ENCODE peak calls at places on chromosome 7, in four cellular contexts. M, W, Y and F are unnamed samples.

GRCh38 chr7:27762062-27762461 is 22.1 kb downstream of the TAX1BP1 start:
- DNase-seq in M (no peak), W (no peak), Y (no peak), F (no peak)

GRCh38 chr7:41705109-41705871 is 2.4 kb upstream of the INHBA start:
- DNase-seq in M (peak), W (peak), Y (peak), F (no peak)

GRCh38 chr7:71208881-71209280 is 76.9 kb downstream of the GALNT17 start:
- DNase-seq in M (no peak), W (no peak), Y (no peak), F (no peak)

GRCh38 chr7:129375221-129375938 is 58.9 kb upstream of the STRIP2 start:
- DNase-seq in M (no peak), W (no peak), Y (no peak), F (no peak)

GRCh38 chr7:1492221-1492620 is 12.0 kb downstream of the INTS1 start:
- DNase-seq in M (no peak), W (no peak), Y (no peak), F (no peak)

GRCh38 chr7:4093492-4093891 is 588.6 kb upstream of the FOXK1 start:
- DNase-seq in M (no peak), W (no peak), Y (no peak), F (no peak)

GRCh38 chr7:13293264-13294002 is 606.0 kb downstream of the ARL4A start:
- DNase-seq in M (no peak), W (no peak), Y (no peak), F (no peak)

GRCh38 chr7:102146122-102146521 is 140.5 kb upstream of the SH2B2 start:
- DNase-seq in M (no peak), W (no peak), Y (no peak), F (no peak)

GRCh38 chr7:136958016-136958415 is 89.6 kb downstream of the CHRM2 start:
- DNase-seq in M (no peak), W (peak), Y (no peak), F (no peak)

GRCh38 chr7:18475488-18475887 is 20.1 kb upstream of the HDAC9 start:
- DNase-seq in M (no peak), W (no peak), Y (no peak), F (no peak)

GRCh38 chr7:90726120-90726519 is 130.0 kb downstream of the CDK14 start:
- DNase-seq in M (no peak), W (no peak), Y (no peak), F (no peak)
- H3K27ac ChIP-seq in M (peak), W (no peak), Y (peak), F (no peak)

DNA sequence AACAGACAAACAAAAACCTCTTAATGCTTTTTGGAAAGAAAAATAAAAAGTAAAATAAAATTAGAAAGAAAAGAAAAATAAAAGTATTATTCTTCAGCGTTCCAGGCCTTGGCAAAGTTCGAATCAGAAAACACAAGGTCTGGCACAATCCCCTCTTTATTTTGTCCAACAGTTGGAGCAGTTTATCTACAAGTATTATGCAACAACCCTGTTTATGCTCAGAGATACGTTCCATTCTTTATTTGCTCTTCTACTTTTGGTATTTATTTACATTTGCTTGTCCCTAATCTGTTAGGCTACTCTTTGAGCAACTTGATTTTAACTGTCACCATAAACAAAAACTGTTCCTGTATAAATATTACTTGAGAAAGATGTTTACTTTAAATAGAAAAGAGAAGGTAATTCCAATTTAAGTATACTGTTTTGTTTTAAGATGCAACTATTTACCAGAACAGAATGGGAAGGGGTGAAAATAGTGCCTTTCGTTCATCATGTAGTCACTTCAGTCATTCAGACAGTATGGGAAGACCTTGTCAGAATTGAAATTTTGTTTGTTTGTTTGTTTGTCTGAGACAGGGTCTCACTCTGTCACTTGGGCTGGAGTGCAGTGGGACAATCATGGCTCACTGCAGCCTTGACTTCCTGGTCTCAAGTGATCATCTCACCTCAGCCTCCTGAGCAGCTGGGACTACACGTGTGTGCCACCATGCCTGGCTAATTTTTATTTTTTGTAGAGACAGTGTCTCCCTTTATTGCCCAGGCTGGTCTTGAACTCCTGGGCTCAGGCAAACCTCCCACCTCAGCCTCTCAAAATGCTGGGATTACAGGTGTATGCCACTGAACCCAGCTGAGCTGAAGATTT is 5.7 kb downstream of the PDK4 start:
- DNase-seq in M (no peak), W (no peak), Y (no peak), F (no peak)
- TF ChIP-seq POLR2A in M (no peak), W (no peak), Y (peak), F (no peak)

DNA sequence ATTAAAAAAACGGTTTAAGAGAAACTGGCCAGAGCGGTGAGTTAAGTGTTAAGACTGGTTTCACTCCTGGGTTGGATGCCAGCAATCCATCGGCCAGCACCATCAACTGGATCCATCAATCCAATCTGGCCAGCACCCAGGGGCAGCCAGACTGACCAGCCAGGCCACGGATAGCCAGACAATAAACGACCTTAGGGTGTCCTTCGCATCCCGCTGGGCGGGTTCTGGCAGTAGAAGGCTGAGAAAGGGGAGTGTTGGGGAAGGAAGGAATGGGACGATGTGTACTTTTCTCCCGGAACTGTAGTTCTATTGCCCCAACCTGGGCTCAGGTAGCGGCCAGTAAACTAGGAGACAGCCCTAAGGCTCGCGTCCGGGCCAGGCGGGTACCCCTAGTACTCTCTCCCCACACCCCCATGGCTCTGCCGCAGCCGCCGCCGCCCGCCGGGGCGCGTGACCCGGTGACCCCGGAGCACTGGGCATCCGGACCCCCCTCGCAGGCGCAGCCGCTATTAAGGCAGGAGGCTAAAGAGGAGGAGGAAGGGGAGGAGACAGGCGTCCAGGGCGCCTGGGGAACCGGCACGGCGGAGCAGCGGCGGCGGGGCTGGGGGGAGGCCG is at the start of gene CASD1:
- DNase-seq in M (peak), W (peak), Y (peak), F (no peak)
- TF ChIP-seq POLR2AphosphoS5 in M (no peak), W (no peak), Y (peak), F (peak)

DNA sequence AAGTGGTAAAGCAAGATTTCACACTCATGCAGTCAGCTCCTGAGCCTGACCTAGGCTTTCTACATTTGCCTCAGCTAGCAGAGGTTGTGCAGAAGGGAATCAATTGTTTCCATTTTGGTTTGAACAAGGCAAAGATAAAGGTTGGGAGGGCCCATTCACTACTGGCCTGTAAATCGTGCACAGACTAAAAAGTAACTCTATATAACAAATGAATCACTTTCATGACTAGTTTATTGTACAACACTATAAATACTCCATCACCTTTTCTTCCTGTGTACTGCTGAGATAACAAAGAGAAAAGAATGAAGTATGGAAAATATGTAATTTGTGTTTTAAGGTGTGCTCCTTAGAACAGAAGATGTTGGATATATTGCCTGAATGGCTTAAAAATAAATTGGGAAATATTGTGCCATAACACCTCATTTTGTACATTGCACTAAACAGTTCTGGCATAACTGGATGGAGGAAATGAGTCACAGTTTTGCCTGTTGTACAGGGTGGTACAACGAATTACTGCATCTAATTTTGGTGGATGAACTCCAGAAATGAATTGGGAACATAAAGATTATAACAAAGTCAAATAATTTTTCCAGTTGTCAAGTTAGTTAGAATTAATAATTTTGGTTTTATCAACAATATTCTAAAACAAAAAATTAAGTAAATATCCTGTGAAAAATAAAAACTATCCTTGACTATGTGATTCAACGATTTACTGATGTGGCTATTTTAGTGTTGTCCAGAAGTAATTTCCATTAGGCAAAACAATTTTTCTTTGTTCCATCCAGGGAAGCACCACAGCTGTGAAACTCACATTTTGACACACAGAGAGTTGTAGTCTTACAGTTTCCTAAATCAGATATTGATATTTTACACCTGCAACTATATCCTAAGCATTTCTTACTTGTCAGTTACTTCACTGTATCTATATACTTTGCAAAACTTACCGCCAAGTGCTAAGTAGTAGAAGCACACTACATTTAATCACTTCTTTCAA is 18.0 kb downstream of the SEMA3C start:
- DNase-seq in M (no peak), W (peak), Y (no peak), F (no peak)
- H3K27ac ChIP-seq in M (peak), W (no peak), Y (peak), F (peak)

GRCh38 chr7:151083071-151083823 is at the start of gene TMUB1:
- DNase-seq in M (peak), W (peak), Y (peak), F (no peak)
- TF ChIP-seq POLR2A in M (no peak), W (peak), Y (peak), F (no peak)

GRCh38 chr7:33882950-33883349 is 22.4 kb upstream of the BMPER start:
- DNase-seq in M (no peak), W (no peak), Y (no peak), F (no peak)

GRCh38 chr7:33883566-33883965 is 21.8 kb upstream of the BMPER start:
- DNase-seq in M (no peak), W (peak), Y (no peak), F (no peak)

GRCh38 chr7:33881316-33881715 is 24.0 kb upstream of the BMPER start:
- DNase-seq in M (no peak), W (no peak), Y (no peak), F (no peak)

GRCh38 chr7:33880787-33881186 is 24.6 kb upstream of the BMPER start:
- DNase-seq in M (no peak), W (no peak), Y (no peak), F (no peak)

GRCh38 chr7:33882040-33882800 is 23.1 kb upstream of the BMPER start:
- DNase-seq in M (no peak), W (no peak), Y (no peak), F (no peak)
- TF ChIP-seq POLR2AphosphoS5 in M (no peak), W (no peak), Y (no peak), F (peak)

DNA sequence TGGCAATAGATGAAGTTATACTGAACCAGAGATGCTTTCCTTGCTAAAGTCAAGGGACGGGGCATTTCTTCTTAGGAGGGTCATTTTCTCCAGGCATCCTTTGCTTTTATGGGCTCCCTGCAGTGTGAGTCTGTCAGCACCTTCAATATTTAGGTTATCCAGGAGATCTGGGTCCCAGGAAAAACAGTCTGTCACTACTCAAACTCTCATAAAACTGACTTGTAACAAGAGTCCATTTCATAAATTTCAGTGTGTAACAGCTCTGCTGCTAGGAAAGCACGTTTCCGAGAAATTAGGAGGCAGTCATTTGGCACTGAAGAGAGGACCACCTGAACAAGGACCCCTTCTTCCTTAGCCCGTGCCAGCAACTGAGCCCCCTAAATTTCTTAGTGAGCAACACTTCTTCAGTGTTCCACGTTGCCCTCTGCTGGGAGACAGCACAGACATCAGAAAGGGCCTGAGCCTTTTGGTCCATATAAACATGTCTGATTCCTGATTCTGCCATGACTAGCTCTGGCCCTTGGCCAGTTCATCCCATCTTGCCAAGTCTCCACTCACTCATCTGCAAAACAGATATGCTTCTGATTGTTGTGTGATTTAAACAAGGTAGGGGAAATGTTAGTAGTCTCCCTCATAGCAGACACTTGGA is 7.2 kb downstream of the GCC1 start:
- DNase-seq in M (no peak), W (peak), Y (no peak), F (no peak)
- H3K27ac ChIP-seq in M (peak), W (no peak), Y (peak), F (no peak)